ENCODE peak calls at places on chromosomes 13 and 19, in four cellular contexts. H is substantia nigra, J is endodermal cell, F is fibroblast of pulmonary artery. Y is an unnamed sample.

GRCh38 chr13:20197361-20197834 is 4.7 kb upstream of the GJB2 start:
- DNase-seq in F (peak), J (no peak), H (no peak), Y (no peak)

GRCh38 chr13:113096745-113097305 is 8.8 kb upstream of the F7 start:
- DNase-seq in H (no peak), F (no peak), J (no peak), Y (no peak)

GRCh38 chr13:91247768-91248167 is 99.7 kb upstream of the MIR17HG start:
- DNase-seq in F (peak), J (no peak), H (no peak), Y (no peak)

GRCh38 chr13:95262837-95263381 is 38.3 kb downstream of the ABCC4 start:
- DNase-seq in H (no peak), F (no peak), J (no peak), Y (no peak)

GRCh38 chr19:6963937-6964336 is 57.3 kb downstream of the MBD3L2B start:
- DNase-seq in H (no peak), J (peak), F (no peak), Y (no peak)

GRCh38 chr19:53881482-53882390 is at the start of gene PRKCG:
- DNase-seq in J (peak), F (no peak), H (no peak), Y (no peak)

GRCh38 chr19:30169196-30169900 is 202.8 kb upstream of the ZNF536 start:
- DNase-seq in F (no peak), J (no peak), H (no peak), Y (no peak)

GRCh38 chr13:34808649-34809048 is 133.4 kb upstream of the NBEA start:
- DNase-seq in J (no peak), F (no peak), H (no peak), Y (no peak)

GRCh38 chr19:610801-611505 is 21.3 kb downstream of the HCN2 start:
- DNase-seq in H (no peak), F (peak), J (no peak), Y (peak)